ENCODE peak calls at places on chromosome 11, in ten cellular contexts. P, U, Z, A, I, D, Q, L, J and E are unnamed samples.
A peak's percentile ranks its signal among the peaks of the same experiment; 100 is the strongest.

GRCh38 chr11:44780940-44781631 is 54.3 kb downstream of the TSPAN18 start:
- DNase-seq in D (no peak), J (no peak), I (no peak), Z (peak; percentile 53), U (no peak), Q (no peak), L (no peak), P (no peak), A (no peak), E (peak; percentile 60)

GRCh38 chr11:69524291-69524882 is 42.9 kb downstream of the LINC01488 start:
- DNase-seq in P (peak; percentile 59), Q (no peak), I (peak; percentile 82), U (peak; percentile 40), D (peak; percentile 58), A (no peak), J (no peak), L (no peak), Z (no peak), E (peak; percentile 56)

GRCh38 chr11:17413414-17414316 is 25.2 kb upstream of the KCNJ11 start:
- DNase-seq in J (no peak), U (no peak), D (no peak), A (no peak), Q (no peak), P (no peak), Z (no peak), I (no peak), L (no peak), E (peak; percentile 87)

GRCh38 chr11:114367244-114367957 is 32.9 kb downstream of the C11orf71 start:
- DNase-seq in J (no peak), U (no peak), L (peak; percentile 15), D (no peak), Q (no peak), A (no peak), Z (no peak), I (no peak), P (peak; percentile 32), E (no peak)

GRCh38 chr11:37908224-37908558 is 1310.2 kb upstream of the RAG2 start:
- DNase-seq in I (no peak), A (no peak), Z (no peak), P (no peak), Q (no peak), D (no peak), U (no peak), L (no peak), J (no peak), E (no peak)

GRCh38 chr11:1548221-1549070 is 23.6 kb downstream of the DUSP8 start:
- DNase-seq in D (peak; percentile 68), P (peak; percentile 33), U (peak; percentile 78), Z (no peak), J (no peak), I (peak; percentile 28), Q (no peak), A (no peak), L (peak; percentile 78), E (peak; percentile 89)

GRCh38 chr11:2221024-2221423 is 49.4 kb downstream of the ASCL2 start:
- DNase-seq in J (no peak), L (no peak), U (no peak), Q (no peak), I (no peak), A (no peak), P (no peak), Z (no peak), D (no peak), E (no peak)

GRCh38 chr11:25737071-25737675 is 594.8 kb upstream of the ANO3 start:
- DNase-seq in L (no peak), D (no peak), U (no peak), I (no peak), A (no peak), Z (no peak), P (no peak), Q (no peak), J (no peak), E (no peak)

GRCh38 chr11:128575956-128576340 is 11.4 kb downstream of the ETS1 start:
- DNase-seq in L (peak; percentile 14), J (no peak), P (peak; percentile 91), A (no peak), Z (no peak), I (peak; percentile 58), D (peak; percentile 54), U (no peak), Q (no peak), E (no peak)

GRCh38 chr11:14110629-14111028 is 148.1 kb downstream of the SPON1 start:
- DNase-seq in I (no peak), D (no peak), U (no peak), L (no peak), A (no peak), Q (no peak), Z (no peak), J (no peak), P (no peak), E (no peak)

GRCh38 chr11:125443767-125444311 is 52.2 kb downstream of the FEZ1 start:
- DNase-seq in U (no peak), Z (no peak), I (no peak), A (no peak), J (no peak), D (no peak), L (peak; percentile 44), P (no peak), Q (no peak), E (no peak)

GRCh38 chr11:76279651-76280050 is 73.3 kb upstream of the WNT11 start:
- DNase-seq in D (no peak), Z (no peak), A (no peak), Q (no peak), J (no peak), I (no peak), L (no peak), P (no peak), U (no peak), E (no peak)

GRCh38 chr11:69801513-69802335 is 17.5 kb downstream of the FGF3 start:
- DNase-seq in Q (no peak), D (no peak), U (peak; percentile 55), A (no peak), Z (no peak), I (peak; percentile 35), J (no peak), L (no peak), P (peak; percentile 12), E (no peak)

GRCh38 chr11:121578216-121579063 is 125.7 kb upstream of the SORL1-AS1 start:
- DNase-seq in U (no peak), L (no peak), D (peak; percentile 25), Z (no peak), Q (no peak), I (no peak), P (no peak), J (no peak), A (no peak), E (no peak)

GRCh38 chr11:43879789-43880639 is 617 bp upstream of the ALKBH3 start:
- DNase-seq in U (no peak), Q (no peak), D (no peak), A (no peak), L (no peak), I (no peak), Z (no peak), P (no peak), J (no peak), E (no peak)